ENCODE peak calls at places on chromosomes 12 and 14, in eight cellular contexts. M is ELF-1; N is fibroblast of mammary gland; U is heart left ventricle; C is iPS DF 19.7; P is stimulated activated CD4-positive, alpha-beta T cell treated with anti-CD3 and anti-CD28 coated beads, TNF-alpha, amount 100 ng/mL, for 48 hours; K is HEK293T; Z is CD8-positive, alpha-beta T cell. B is an unnamed sample.

GRCh38 chr14:92495041-92495440 is 18.5 kb upstream of the RIN3 start:
- DNase-seq in M (peak; percentile 28), P (no peak), C (no peak), Z (no peak), N (no peak), K (no peak), U (no peak), B (peak; percentile 54)

GRCh38 chr14:29282169-29282568 is 515.6 kb downstream of the FOXG1 start:
- DNase-seq in Z (no peak), U (no peak), K (no peak), N (peak; percentile 31), M (no peak), P (no peak), C (no peak), B (no peak)

GRCh38 chr12:4172999-4173398 is 100.6 kb upstream of the CCND2 start:
- DNase-seq in K (no peak), Z (no peak), P (no peak), C (no peak), N (no peak), M (no peak), U (no peak), B (no peak)

GRCh38 chr12:124921200-124922008 is 7.0 kb upstream of the UBC start:
- DNase-seq in C (no peak), U (peak; percentile 53), P (peak; percentile 87), Z (no peak), M (peak; percentile 79), K (no peak), N (peak; percentile 68), B (no peak)

GRCh38 chr12:34333337-34333736 is 311.0 kb downstream of the ALG10 start:
- DNase-seq in C (no peak), M (no peak), U (no peak), P (no peak), N (no peak), K (peak; percentile 34), Z (no peak), B (no peak)

GRCh38 chr12:40310201-40310600 is 85.4 kb downstream of the LRRK2 start:
- DNase-seq in M (peak; percentile 2), C (no peak), P (no peak), Z (no peak), K (no peak), N (no peak), U (no peak), B (no peak)

GRCh38 chr12:114794049-114794558 is 110.1 kb upstream of the TBX3 start:
- DNase-seq in U (no peak), Z (no peak), C (no peak), M (no peak), N (no peak), P (no peak), K (no peak), B (no peak)

GRCh38 chr14:75222208-75222701 is 45.8 kb upstream of the TMED10 start:
- DNase-seq in P (no peak), K (no peak), C (no peak), U (peak; percentile 57), Z (no peak), N (peak; percentile 91), M (peak; percentile 49), B (no peak)

GRCh38 chr12:124928095-124928911 is 13.9 kb upstream of the UBC start:
- DNase-seq in M (peak; percentile 91), Z (no peak), P (no peak), K (no peak), N (peak; percentile 95), C (no peak), U (peak; percentile 74), B (peak; percentile 89)